ENCODE peak calls at places on chromosome 21, in six cellular contexts. One of them, this sample, is unnamed.

GRCh38 chr21:42190492-42190875 is 28.5 kb upstream of the ABCG1 start:
- DNase-seq in ELR: no peak
- DNase-seq in left lung: no peak
- DNase-seq in cardiac muscle cell: no peak
- DNase-seq in H7: no peak
- DNase-seq in RKO: no peak
- DNase-seq in this sample: no peak

GRCh38 chr21:27366846-27367245 is 400.0 kb upstream of the ADAMTS5 start:
- DNase-seq in cardiac muscle cell: no peak
- DNase-seq in H7: no peak
- DNase-seq in left lung: no peak
- DNase-seq in ELR: no peak
- DNase-seq in RKO: no peak
- DNase-seq in this sample: no peak

GRCh38 chr21:33418686-33419085 is 15.5 kb downstream of the IFNGR2 start:
- DNase-seq in ELR: no peak
- DNase-seq in left lung: no peak
- DNase-seq in RKO: no peak
- DNase-seq in cardiac muscle cell: peak
- DNase-seq in H7: no peak
- DNase-seq in this sample: no peak

GRCh38 chr21:34022557-34023335 is 50.6 kb upstream of the MRPS6 start:
- DNase-seq in ELR: no peak
- DNase-seq in left lung: no peak
- DNase-seq in cardiac muscle cell: no peak
- DNase-seq in H7: no peak
- DNase-seq in RKO: peak
- DNase-seq in this sample: peak

GRCh38 chr21:42047821-42048613 is 23.1 kb upstream of the UMODL1 start:
- DNase-seq in ELR: peak
- DNase-seq in H7: no peak
- DNase-seq in left lung: no peak
- DNase-seq in cardiac muscle cell: peak
- DNase-seq in RKO: peak
- DNase-seq in this sample: no peak

GRCh38 chr21:8992731-8993174 is 1528.6 kb upstream of the TPTE start:
- DNase-seq in H7: no peak
- DNase-seq in cardiac muscle cell: no peak
- DNase-seq in ELR: peak
- DNase-seq in left lung: no peak
- DNase-seq in RKO: no peak
- DNase-seq in this sample: peak

GRCh38 chr21:26445440-26445839 is 127.6 kb downstream of the CYYR1 start:
- DNase-seq in ELR: no peak
- DNase-seq in cardiac muscle cell: peak
- DNase-seq in RKO: no peak
- DNase-seq in H7: no peak
- DNase-seq in left lung: no peak
- DNase-seq in this sample: no peak

GRCh38 chr21:26952274-26953066 is 14.4 kb downstream of the ADAMTS5 start:
- DNase-seq in left lung: no peak
- DNase-seq in ELR: no peak
- DNase-seq in RKO: no peak
- DNase-seq in cardiac muscle cell: no peak
- DNase-seq in H7: no peak
- DNase-seq in this sample: no peak

GRCh38 chr21:34278451-34278850 is 85.4 kb upstream of the KCNE2 start:
- DNase-seq in cardiac muscle cell: no peak
- DNase-seq in ELR: no peak
- DNase-seq in left lung: no peak
- DNase-seq in RKO: no peak
- DNase-seq in H7: no peak
- DNase-seq in this sample: no peak

GRCh38 chr21:45327458-45328197 is 39.9 kb upstream of the POFUT2 start:
- DNase-seq in ELR: no peak
- DNase-seq in RKO: no peak
- DNase-seq in H7: peak
- DNase-seq in cardiac muscle cell: no peak
- DNase-seq in left lung: peak
- DNase-seq in this sample: peak

GRCh38 chr21:28521932-28522826 is 470.5 kb downstream of the LTN1 start:
- DNase-seq in cardiac muscle cell: peak
- DNase-seq in H7: no peak
- DNase-seq in ELR: peak
- DNase-seq in RKO: peak
- DNase-seq in left lung: no peak
- DNase-seq in this sample: peak

GRCh38 chr21:46617267-46618051 is 12.6 kb upstream of the S100B start:
- DNase-seq in left lung: no peak
- DNase-seq in cardiac muscle cell: no peak
- DNase-seq in H7: no peak
- DNase-seq in RKO: no peak
- DNase-seq in ELR: peak
- DNase-seq in this sample: no peak

GRCh38 chr21:17775431-17776126 is 43.6 kb downstream of the C21orf91 start:
- DNase-seq in ELR: no peak
- DNase-seq in RKO: no peak
- DNase-seq in H7: no peak
- DNase-seq in left lung: peak
- DNase-seq in cardiac muscle cell: no peak
- DNase-seq in this sample: no peak

GRCh38 chr21:25936776-25937175 is 202.0 kb downstream of the GABPA start:
- DNase-seq in cardiac muscle cell: no peak
- DNase-seq in ELR: peak
- DNase-seq in RKO: peak
- DNase-seq in H7: no peak
- DNase-seq in left lung: no peak
- DNase-seq in this sample: no peak

GRCh38 chr21:29092102-29092959 is 18.9 kb upstream of the CCT8 start:
- DNase-seq in left lung: no peak
- DNase-seq in ELR: peak
- DNase-seq in RKO: no peak
- DNase-seq in H7: no peak
- DNase-seq in cardiac muscle cell: peak
- DNase-seq in this sample: no peak

GRCh38 chr21:32806810-32807386 is 35.3 kb upstream of the PAXBP1 start:
- DNase-seq in ELR: no peak
- DNase-seq in left lung: no peak
- DNase-seq in H7: no peak
- DNase-seq in cardiac muscle cell: peak
- DNase-seq in RKO: no peak
- DNase-seq in this sample: no peak

GRCh38 chr21:16084776-16085364 is 355.1 kb downstream of the USP25 start:
- DNase-seq in RKO: peak
- DNase-seq in cardiac muscle cell: peak
- DNase-seq in left lung: no peak
- DNase-seq in ELR: peak
- DNase-seq in H7: no peak
- DNase-seq in this sample: no peak

GRCh38 chr21:44710294-44710665 is 1.1 kb downstream of the TSPEAR start:
- DNase-seq in cardiac muscle cell: no peak
- DNase-seq in H7: peak
- DNase-seq in left lung: no peak
- DNase-seq in ELR: no peak
- DNase-seq in RKO: no peak
- DNase-seq in this sample: peak

GRCh38 chr21:42644223-42645208 is 8.9 kb upstream of the PDE9A start:
- DNase-seq in cardiac muscle cell: no peak
- DNase-seq in RKO: peak
- DNase-seq in left lung: no peak
- DNase-seq in ELR: peak
- DNase-seq in H7: no peak
- DNase-seq in this sample: no peak

GRCh38 chr21:36188081-36188681 is 31.6 kb downstream of the DOP1B start:
- DNase-seq in RKO: no peak
- DNase-seq in ELR: no peak
- DNase-seq in left lung: peak
- DNase-seq in H7: no peak
- DNase-seq in cardiac muscle cell: no peak
- DNase-seq in this sample: no peak

GRCh38 chr21:46627726-46628125 is 7.7 kb upstream of the PRMT2 start:
- DNase-seq in left lung: no peak
- DNase-seq in ELR: peak
- DNase-seq in cardiac muscle cell: no peak
- DNase-seq in H7: no peak
- DNase-seq in RKO: no peak
- DNase-seq in this sample: no peak

GRCh38 chr21:34814529-34814951 is 145.7 kb downstream of the CLIC6 start:
- DNase-seq in cardiac muscle cell: no peak
- DNase-seq in H7: no peak
- DNase-seq in ELR: no peak
- DNase-seq in left lung: no peak
- DNase-seq in RKO: no peak
- DNase-seq in this sample: no peak

GRCh38 chr21:46207920-46208571 is 20.5 kb downstream of the LSS start:
- DNase-seq in RKO: no peak
- DNase-seq in H7: peak
- DNase-seq in left lung: no peak
- DNase-seq in cardiac muscle cell: no peak
- DNase-seq in ELR: no peak
- DNase-seq in this sample: no peak

GRCh38 chr21:41953831-41954653 is at the start of gene C2CD2:
- DNase-seq in left lung: peak
- DNase-seq in RKO: peak
- DNase-seq in cardiac muscle cell: peak
- DNase-seq in ELR: peak
- DNase-seq in H7: peak
- DNase-seq in this sample: peak

GRCh38 chr21:39630827-39631226 is 18.1 kb downstream of the B3GALT5 start:
- DNase-seq in cardiac muscle cell: no peak
- DNase-seq in left lung: no peak
- DNase-seq in H7: no peak
- DNase-seq in ELR: peak
- DNase-seq in RKO: no peak
- DNase-seq in this sample: no peak

GRCh38 chr21:45506836-45507522 is 35.3 kb downstream of the SLC19A1 start:
- DNase-seq in cardiac muscle cell: no peak
- DNase-seq in left lung: peak
- DNase-seq in ELR: no peak
- DNase-seq in RKO: no peak
- DNase-seq in H7: no peak
- DNase-seq in this sample: peak

GRCh38 chr21:15192243-15192642 is 127.4 kb upstream of the NRIP1 start:
- DNase-seq in H7: no peak
- DNase-seq in ELR: peak
- DNase-seq in left lung: no peak
- DNase-seq in cardiac muscle cell: peak
- DNase-seq in RKO: no peak
- DNase-seq in this sample: no peak

GRCh38 chr21:15559612-15560011 is 170.2 kb upstream of the USP25 start:
- DNase-seq in RKO: no peak
- DNase-seq in cardiac muscle cell: no peak
- DNase-seq in H7: no peak
- DNase-seq in left lung: no peak
- DNase-seq in ELR: no peak
- DNase-seq in this sample: no peak

This sample was measured in endodermal cell.